ENCODE peak calls at places on chromosomes 12 and 14, in five cellular contexts. Z is T-cell, M is SW480, G is A172, L is T-helper 2 cell. A is an unnamed sample.

GRCh38 chr14:22646570-22647254 is 2.6 kb upstream of the OR6J1 start:
- DNase-seq in Z (no peak), M (peak; percentile 85), G (no peak), L (no peak), A (no peak)

GRCh38 chr12:93766802-93767523 is 89.8 kb downstream of the CRADD start:
- DNase-seq in Z (no peak), M (peak; percentile 46), G (peak; percentile 57), L (peak; percentile 70), A (no peak)

GRCh38 chr12:6452245-6452731 is 446 bp downstream of the TAPBPL start:
- DNase-seq in Z (no peak), M (no peak), G (peak; percentile 13), L (no peak), A (no peak)

GRCh38 chr14:94561656-94562010 is 391 bp downstream of the SERPINA4 start:
- DNase-seq in Z (no peak), M (no peak), G (no peak), L (no peak), A (no peak)

GRCh38 chr12:107435520-107435919 is 250.1 kb upstream of the PWP1 start:
- DNase-seq in Z (no peak), M (no peak), G (no peak), L (no peak), A (no peak)

GRCh38 chr14:82192387-82192786 is 658.7 kb upstream of the SEL1L start:
- DNase-seq in Z (no peak), M (no peak), G (no peak), L (no peak), A (no peak)

GRCh38 chr12:69417741-69418167 is 52.4 kb upstream of the FRS2 start:
- DNase-seq in Z (no peak), M (no peak), G (no peak), L (no peak), A (no peak)

GRCh38 chr12:29562167-29562776 is 64.8 kb upstream of the OVCH1 start:
- DNase-seq in Z (no peak), M (no peak), G (peak; percentile 83), L (no peak), A (no peak)

GRCh38 chr12:64497484-64497883 is 45.6 kb downstream of the TBK1 start:
- DNase-seq in Z (no peak), M (no peak), G (no peak), L (no peak), A (no peak)

GRCh38 chr14:60353410-60353809 is 104.4 kb downstream of the PPM1A start:
- DNase-seq in Z (no peak), M (no peak), G (no peak), L (no peak), A (no peak)

GRCh38 chr14:36316131-36316530 is 4.3 kb downstream of the MBIP start:
- DNase-seq in Z (no peak), M (no peak), G (no peak), L (no peak), A (no peak)

GRCh38 chr14:78414172-78414571 is 244.0 kb downstream of the NRXN3 start:
- DNase-seq in Z (no peak), M (no peak), G (no peak), L (no peak), A (no peak)